ENCODE peak calls at places on chromosome 19, in eight cellular contexts. G, Z, F, K, A, W, E and Q are unnamed samples.

GRCh38 chr19:17184381-17184841 is 30.7 kb upstream of the USE1 start:
- DNase-seq in A (no peak), Z (no peak), E (no peak), W (no peak), F (no peak), G (no peak), K (no peak), Q (no peak)

GRCh38 chr19:53389591-53390377 is 5.2 kb upstream of the ZNF765 start:
- DNase-seq in Z (no peak), F (no peak), A (peak), W (no peak), E (peak), G (peak), K (no peak), Q (no peak)

GRCh38 chr19:3294080-3294850 is 69.8 kb downstream of the CELF5 start:
- DNase-seq in Z (no peak), G (no peak), E (peak), F (no peak), W (no peak), K (no peak), A (no peak), Q (no peak)

GRCh38 chr19:58021541-58022282 is 12.1 kb upstream of the ZSCAN1 start:
- DNase-seq in Z (peak), G (peak), F (no peak), K (peak), A (peak), W (no peak), E (peak), Q (peak)

GRCh38 chr19:1410136-1410786 is 2.9 kb downstream of the DAZAP1 start:
- DNase-seq in K (no peak), A (no peak), Z (peak), E (no peak), G (no peak), F (no peak), W (no peak), Q (no peak)

GRCh38 chr19:20273951-20274578 is 107.1 kb downstream of the ZNF486 start:
- DNase-seq in K (no peak), A (no peak), G (no peak), W (no peak), Z (no peak), E (no peak), F (no peak), Q (no peak)

GRCh38 chr19:56162258-56162657 is 13.6 kb upstream of the GALP start:
- DNase-seq in E (no peak), Z (peak), K (no peak), W (no peak), F (no peak), A (no peak), G (no peak), Q (peak)

GRCh38 chr19:1837625-1838105 is 10.6 kb downstream of the REXO1 start:
- DNase-seq in G (peak), W (no peak), F (no peak), A (peak), K (peak), Z (peak), E (peak), Q (no peak)

GRCh38 chr19:42121666-42122069 is 10.6 kb downstream of the POU2F2 start:
- DNase-seq in E (no peak), F (no peak), K (peak), A (no peak), Z (peak), G (peak), W (peak), Q (peak)

GRCh38 chr19:16040642-16041041 is 35.7 kb upstream of the TPM4 start:
- DNase-seq in K (no peak), E (no peak), G (no peak), W (no peak), Z (peak), A (no peak), F (no peak), Q (no peak)

GRCh38 chr19:49570997-49571676 is 9.2 kb downstream of the NOSIP start:
- DNase-seq in F (no peak), W (no peak), G (no peak), A (no peak), E (no peak), Z (no peak), K (no peak), Q (peak)

GRCh38 chr19:48152552-48152951 is 17.6 kb downstream of the LIG1 start:
- DNase-seq in Z (peak), E (peak), F (peak), K (peak), W (no peak), G (peak), A (peak), Q (peak)

GRCh38 chr19:49473868-49474544 is at the start of gene FLT3LG:
- DNase-seq in E (peak), W (no peak), G (peak), K (peak), A (peak), Z (peak), F (no peak), Q (peak)

GRCh38 chr19:49142866-49143335 is 12.3 kb downstream of the HRC start:
- DNase-seq in A (peak), E (peak), G (peak), Z (peak), F (no peak), K (peak), W (no peak), Q (no peak)

GRCh38 chr19:23281663-23282276 is 31.6 kb upstream of the ZNF724 start:
- DNase-seq in W (no peak), K (no peak), Z (no peak), E (no peak), G (no peak), A (no peak), F (no peak), Q (no peak)

GRCh38 chr19:10000171-10000826 is 10.0 kb downstream of the COL5A3 start:
- DNase-seq in G (peak), E (peak), K (peak), Z (peak), W (no peak), F (peak), A (peak), Q (peak)

GRCh38 chr19:55369651-55370304 is 485 bp downstream of the IL11 start:
- DNase-seq in Z (no peak), K (peak), E (peak), A (peak), G (peak), W (no peak), F (no peak), Q (peak)

GRCh38 chr19:41376241-41376997 is at the start of gene TMEM91:
- DNase-seq in W (no peak), A (peak), Z (peak), E (peak), F (no peak), G (peak), K (no peak), Q (no peak)

GRCh38 chr19:1520203-1520780 is 3.6 kb upstream of the PLK5 start:
- DNase-seq in K (no peak), E (no peak), Z (no peak), W (no peak), G (no peak), F (no peak), A (no peak), Q (peak)

GRCh38 chr19:42529248-42529764 is 1.0 kb upstream of the CEACAM1 start:
- DNase-seq in Z (peak), A (peak), E (peak), G (peak), W (no peak), F (peak), K (peak), Q (peak)

GRCh38 chr19:648904-649733 is 9.4 kb downstream of the FGF22 start:
- DNase-seq in K (no peak), W (no peak), Z (no peak), F (no peak), G (no peak), E (no peak), A (no peak), Q (no peak)

GRCh38 chr19:2993579-2993978 is 16.2 kb downstream of the TLE6 start:
- DNase-seq in W (no peak), K (no peak), Z (no peak), F (no peak), E (no peak), G (no peak), A (peak), Q (no peak)

GRCh38 chr19:29485293-29485692 is 40.5 kb upstream of the VSTM2B start:
- DNase-seq in F (no peak), G (no peak), E (no peak), K (no peak), Z (no peak), W (no peak), A (no peak), Q (no peak)

GRCh38 chr19:35983177-35983576 is 11.8 kb upstream of the SDHAF1 start:
- DNase-seq in K (no peak), F (no peak), E (no peak), A (no peak), Z (no peak), G (no peak), W (no peak), Q (no peak)

GRCh38 chr19:1295169-1296012 is 9.7 kb downstream of the EFNA2 start:
- DNase-seq in A (peak), W (no peak), Z (no peak), E (peak), G (peak), K (no peak), F (no peak), Q (no peak)

GRCh38 chr19:18500376-18500775 is 21.5 kb downstream of the ELL start:
- DNase-seq in Z (peak), F (no peak), A (no peak), E (no peak), G (no peak), W (no peak), K (no peak), Q (no peak)

GRCh38 chr19:49150106-49150943 is 4.9 kb downstream of the HRC start:
- DNase-seq in W (no peak), K (peak), G (peak), Z (peak), E (peak), F (peak), A (peak), Q (peak)

GRCh38 chr19:34364830-34365462 is at the start of gene GPI:
- DNase-seq in K (peak), G (peak), W (no peak), Z (peak), E (peak), A (peak), F (no peak), Q (peak)

GRCh38 chr19:3401004-3401768 is 34.8 kb downstream of the NFIC start:
- DNase-seq in W (no peak), K (no peak), E (no peak), Z (no peak), G (no peak), A (no peak), F (no peak), Q (no peak)

GRCh38 chr19:9431475-9431874 is 3.9 kb downstream of the ZNF266 start:
- DNase-seq in G (peak), Z (no peak), A (peak), F (no peak), E (peak), K (no peak), W (no peak), Q (peak)

GRCh38 chr19:29624489-29625210 is 18.6 kb downstream of the POP4 start:
- DNase-seq in Z (no peak), W (no peak), K (no peak), E (no peak), A (no peak), G (no peak), F (no peak), Q (no peak)

GRCh38 chr19:3665681-3666544 is 34.4 kb downstream of the PIP5K1C start:
- DNase-seq in Z (peak), G (peak), W (no peak), F (no peak), K (peak), E (peak), A (peak), Q (peak)

GRCh38 chr19:56720281-56720680 is 48.7 kb upstream of the ZNF835 start:
- DNase-seq in K (no peak), W (no peak), G (no peak), E (peak), F (no peak), Z (no peak), A (no peak), Q (peak)

GRCh38 chr19:29587518-29587986 is 18.5 kb upstream of the POP4 start:
- DNase-seq in G (no peak), E (no peak), A (no peak), F (no peak), Z (no peak), K (no peak), W (peak), Q (peak)

GRCh38 chr19:28971513-28971912 is 241.4 kb downstream of the UQCRFS1 start:
- DNase-seq in E (no peak), K (no peak), G (no peak), F (no peak), W (no peak), A (no peak), Z (no peak), Q (no peak)

GRCh38 chr19:29665826-29666633 is 769 bp downstream of the PLEKHF1 start:
- DNase-seq in A (no peak), E (peak), G (peak), Z (no peak), K (no peak), F (no peak), W (no peak), Q (no peak)

DNA sequence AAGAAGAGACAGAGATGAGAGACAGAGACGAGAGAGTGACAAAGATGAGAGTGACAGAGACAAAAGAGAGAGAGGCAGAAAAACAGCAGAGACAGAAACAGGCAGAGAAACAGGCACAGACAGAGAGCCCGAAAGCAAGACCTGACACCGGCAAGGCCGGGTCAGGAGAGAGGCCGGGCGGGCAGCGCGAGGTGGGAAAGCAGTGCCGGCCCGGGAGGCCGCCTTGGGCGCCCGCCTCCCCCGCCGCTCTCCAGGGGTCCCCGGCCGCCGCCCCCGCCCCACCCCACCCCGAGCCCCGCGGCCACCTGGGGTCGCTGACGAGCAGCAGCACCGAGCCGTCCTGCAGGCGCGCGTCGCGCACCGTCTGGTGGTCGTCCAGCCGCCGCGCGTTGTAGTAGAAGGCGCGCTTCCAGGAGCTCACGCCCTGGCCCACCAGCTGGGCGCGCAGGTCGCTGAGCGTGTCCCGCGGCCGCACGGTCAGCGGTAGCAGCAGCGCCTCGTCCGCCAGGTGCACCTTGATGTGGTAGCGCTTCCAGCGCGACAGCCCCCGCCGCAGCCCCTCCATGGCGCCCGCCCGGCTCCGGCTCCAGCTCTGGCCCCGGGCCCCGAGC is at the start of gene TINCR:
- DNase-seq in G (peak), Z (no peak), W (no peak), K (no peak), E (peak), A (no peak), F (no peak), Q (no peak)
- TF ChIP-seq CTCF in G (no peak), Z (no peak), W (no peak), K (peak), E (no peak), A (no peak), F (peak), Q (no peak)

GRCh38 chr19:47134533-47134932 is 3.9 kb downstream of the SAE1 start:
- DNase-seq in A (no peak), F (no peak), E (no peak), G (no peak), W (no peak), Z (no peak), K (no peak), Q (no peak)
- TF ChIP-seq MAX in A (no peak), F (no peak), E (no peak), G (no peak), W (no peak), Z (no peak), K (no peak), Q (no peak)

GRCh38 chr19:38213911-38214625 is 10.0 kb downstream of the DPF1 start:
- DNase-seq in K (no peak), W (peak), E (no peak), F (no peak), G (no peak), A (no peak), Z (no peak), Q (peak)
- TF ChIP-seq CTCF in K (no peak), W (no peak), E (no peak), F (no peak), G (no peak), A (no peak), Z (no peak), Q (no peak)

GRCh38 chr19:6125571-6125989 is 9.9 kb upstream of the ACSBG2 start:
- DNase-seq in F (peak), W (peak), G (peak), K (no peak), A (peak), Z (peak), E (peak), Q (peak)

GRCh38 chr19:6127716-6128335 is 7.6 kb upstream of the ACSBG2 start:
- DNase-seq in Z (no peak), W (no peak), K (no peak), G (no peak), E (no peak), A (no peak), F (no peak), Q (no peak)

DNA sequence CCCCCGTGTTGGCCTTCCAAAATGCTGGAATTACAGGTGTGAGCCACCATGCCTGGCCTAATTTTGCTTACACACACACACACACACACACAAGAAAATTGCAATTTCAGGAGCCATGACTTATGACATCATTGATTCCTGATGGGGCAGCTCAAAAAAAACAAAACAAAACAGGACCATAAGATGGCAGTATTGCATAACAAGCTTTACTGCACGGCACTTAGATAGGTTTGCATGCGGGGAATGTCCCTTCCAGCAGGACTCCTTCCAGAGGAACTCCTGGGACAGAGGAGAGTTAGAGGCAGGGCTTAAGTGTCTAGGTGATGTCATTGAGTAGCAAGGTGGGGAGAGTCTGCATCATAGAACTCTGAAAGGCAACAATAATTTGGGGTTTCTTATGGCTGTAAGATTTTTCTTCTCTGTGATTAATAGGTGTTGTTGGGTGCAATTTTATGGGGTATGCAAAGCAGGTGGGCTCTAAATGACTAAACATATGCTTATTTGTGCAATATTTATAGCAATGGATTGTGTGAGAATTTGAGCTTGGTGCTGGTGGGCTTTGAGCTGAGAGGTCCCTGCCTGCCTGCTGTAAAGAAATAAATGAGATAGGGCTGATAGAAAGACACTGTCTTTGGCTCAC is 9.0 kb upstream of the ACSBG2 start:
- DNase-seq in G (no peak), A (peak), E (peak), F (peak), Z (peak), W (peak), K (peak), Q (peak)
- TF ChIP-seq MAX in G (no peak), A (no peak), E (no peak), F (no peak), Z (no peak), W (no peak), K (no peak), Q (peak)

GRCh38 chr19:37981785-37982475 is 74.9 kb downstream of the SIPA1L3 start:
- DNase-seq in A (no peak), E (no peak), K (no peak), Z (no peak), W (no peak), F (no peak), G (no peak), Q (no peak)

GRCh38 chr19:37977992-37978391 is 71.0 kb downstream of the SIPA1L3 start:
- DNase-seq in Z (peak), E (no peak), A (no peak), W (no peak), K (no peak), G (no peak), F (no peak), Q (no peak)

GRCh38 chr19:37977391-37977790 is 70.4 kb downstream of the SIPA1L3 start:
- DNase-seq in F (no peak), Z (no peak), K (no peak), G (no peak), W (no peak), E (no peak), A (no peak), Q (no peak)

GRCh38 chr19:37980419-37980975 is 73.5 kb downstream of the SIPA1L3 start:
- DNase-seq in E (no peak), A (no peak), G (no peak), W (no peak), F (no peak), K (no peak), Z (no peak), Q (no peak)

GRCh38 chr19:37979547-37980082 is 72.6 kb downstream of the SIPA1L3 start:
- DNase-seq in A (no peak), E (peak), W (peak), F (no peak), Z (no peak), K (no peak), G (no peak), Q (no peak)
- TF ChIP-seq CTCF in A (no peak), E (no peak), W (no peak), F (no peak), Z (no peak), K (no peak), G (no peak), Q (no peak)

DNA sequence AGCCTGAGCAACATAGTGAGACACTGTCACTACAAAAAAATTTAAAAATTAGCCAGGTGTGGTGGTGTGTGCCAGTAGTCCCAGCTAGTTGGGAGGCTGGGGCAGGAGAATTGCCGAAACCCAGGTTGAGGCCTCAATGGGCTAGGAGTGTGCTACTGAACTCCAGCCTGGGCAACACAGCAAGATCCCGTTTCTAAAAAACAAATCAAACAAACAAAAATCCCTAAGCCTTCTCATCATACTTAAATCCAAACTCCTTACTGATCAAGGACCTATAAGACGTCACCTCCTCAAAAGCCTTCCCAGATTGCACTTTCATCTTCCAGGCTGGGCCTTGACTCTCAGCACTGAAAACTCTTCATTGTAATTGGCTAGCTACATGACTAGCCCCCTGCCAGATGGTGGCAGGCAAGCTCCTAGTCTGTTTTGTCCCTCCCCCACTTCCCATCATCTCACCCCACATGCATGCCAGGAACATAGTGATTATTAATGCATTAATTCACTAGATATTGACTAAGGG is 17.5 kb upstream of the NANOS3 start:
- DNase-seq in G (no peak), W (no peak), A (no peak), E (peak), K (no peak), F (no peak), Z (peak), Q (peak)
- TF ChIP-seq MAX in G (no peak), W (no peak), A (no peak), E (no peak), K (peak), F (no peak), Z (no peak), Q (no peak)

GRCh38 chr19:11798391-11799296 is at the start of gene ZNF491:
- DNase-seq in W (no peak), A (peak), G (peak), K (no peak), F (no peak), Z (peak), E (peak), Q (peak)
- TF ChIP-seq CTCF in W (peak), A (no peak), G (no peak), K (no peak), F (no peak), Z (peak), E (peak), Q (peak)

DNA sequence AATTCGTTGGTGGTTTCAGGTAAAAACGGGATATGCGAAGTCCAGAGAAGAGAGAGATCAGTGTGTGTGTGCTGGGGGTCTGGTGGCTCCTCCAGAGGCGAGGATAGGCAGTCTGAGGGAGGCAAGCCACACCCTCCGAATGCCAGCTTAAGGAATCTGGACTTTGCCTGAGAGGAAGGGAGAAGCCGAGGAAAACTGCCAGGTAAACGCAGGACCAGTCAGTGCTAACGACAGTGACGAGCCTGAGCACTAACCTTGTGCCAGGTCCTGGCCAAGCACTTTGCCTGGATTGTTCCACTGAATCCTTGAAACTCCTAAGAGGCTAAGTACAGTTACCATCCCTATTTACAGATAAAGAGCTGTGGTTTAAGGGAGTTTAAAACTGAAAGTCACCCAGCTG is 15.3 kb downstream of the SMG9 start:
- DNase-seq in K (no peak), F (no peak), W (no peak), G (no peak), Z (no peak), A (no peak), E (no peak), Q (no peak)
- TF ChIP-seq MAX in K (no peak), F (no peak), W (no peak), G (no peak), Z (no peak), A (no peak), E (no peak), Q (no peak)